ENCODE peak calls at places on chromosomes 2 and 18, in five cellular contexts. R, A, D, Q and I are unnamed samples.

GRCh38 chr2:60483400-60483799 is 70.1 kb downstream of the BCL11A start:
- DNase-seq in R (no peak), A (no peak), D (no peak), Q (no peak), I (no peak)

GRCh38 chr2:42653039-42653438 is 84.6 kb downstream of the MTA3 start:
- DNase-seq in R (no peak), A (no peak), D (no peak), Q (no peak), I (no peak)

GRCh38 chr18:43978174-43978573 is 700.9 kb upstream of the SYT4 start:
- DNase-seq in R (no peak), A (no peak), D (no peak), Q (no peak), I (no peak)

GRCh38 chr18:76428396-76429261 is 66.4 kb downstream of the ZNF516 start:
- DNase-seq in R (no peak), A (no peak), D (no peak), Q (no peak), I (no peak)

GRCh38 chr2:70367722-70368323 is 66.0 kb upstream of the FAM136A start:
- DNase-seq in R (peak), A (no peak), D (no peak), Q (peak), I (no peak)

GRCh38 chr2:196638765-196639164 is 750 bp upstream of the CCDC150 start:
- DNase-seq in R (no peak), A (no peak), D (no peak), Q (no peak), I (no peak)

GRCh38 chr2:135904590-135904989 is 28.3 kb upstream of the MCM6 start:
- DNase-seq in R (no peak), A (no peak), D (no peak), Q (peak), I (no peak)

GRCh38 chr2:156864230-156864629 is 393.3 kb upstream of the GALNT5 start:
- DNase-seq in R (no peak), A (no peak), D (no peak), Q (no peak), I (no peak)

GRCh38 chr18:25230658-25231326 is 121.2 kb downstream of the ZNF521 start:
- DNase-seq in R (peak), A (peak), D (no peak), Q (no peak), I (no peak)

GRCh38 chr2:145764631-145765030 is 1244.7 kb upstream of the ZEB2 start:
- DNase-seq in R (no peak), A (peak), D (no peak), Q (no peak), I (no peak)

GRCh38 chr2:196979976-196980375 is 53.5 kb upstream of the PGAP1 start:
- DNase-seq in R (no peak), A (no peak), D (no peak), Q (no peak), I (no peak)

GRCh38 chr18:31101148-31102019 is 837 bp downstream of the DSC2 start:
- DNase-seq in R (peak), A (no peak), D (peak), Q (peak), I (peak)

GRCh38 chr2:238425979-238426567 is 654 bp upstream of the ASB1 start:
- DNase-seq in R (peak), A (no peak), D (peak), Q (peak), I (peak)

GRCh38 chr2:166627893-166628292 is 133.8 kb upstream of the SCN7A start:
- DNase-seq in R (no peak), A (no peak), D (no peak), Q (no peak), I (peak)

GRCh38 chr2:166625670-166626069 is 131.6 kb upstream of the SCN7A start:
- DNase-seq in R (no peak), A (no peak), D (no peak), Q (no peak), I (no peak)

GRCh38 chr2:166632616-166633015 is 138.6 kb upstream of the SCN7A start:
- DNase-seq in R (no peak), A (peak), D (no peak), Q (no peak), I (no peak)

GRCh38 chr2:166628478-166629136 is 134.6 kb upstream of the SCN7A start:
- DNase-seq in R (no peak), A (no peak), D (no peak), Q (no peak), I (no peak)
- TF ChIP-seq MAX in R (no peak), A (no peak), D (no peak), Q (no peak), I (no peak)

DNA sequence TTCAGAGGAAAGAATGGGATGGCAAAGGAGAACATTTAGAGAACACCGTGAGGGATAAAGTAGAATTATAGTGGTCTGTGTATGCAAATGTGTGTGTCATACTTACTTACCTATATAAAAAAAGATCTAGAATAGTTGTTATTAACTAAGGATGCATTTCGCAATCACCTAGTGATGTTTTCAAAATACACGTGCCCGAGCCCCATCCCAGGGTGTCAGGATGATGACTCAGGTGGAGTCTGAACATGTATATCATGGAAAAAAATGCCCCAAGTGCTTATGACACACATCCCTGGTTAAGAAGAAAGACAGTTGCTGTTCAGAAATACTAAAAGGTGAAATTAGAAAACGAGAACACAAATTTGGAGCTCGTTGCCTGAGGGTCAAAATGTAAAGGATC is 109.0 kb downstream of the CERS6 start:
- DNase-seq in R (peak), A (no peak), D (no peak), Q (no peak), I (no peak)
- TF ChIP-seq MYC in R (no peak), A (no peak), D (no peak), Q (no peak), I (no peak)

GRCh38 chr2:201883970-201884369 is 77.6 kb downstream of the CDK15 start:
- DNase-seq in R (no peak), A (no peak), D (no peak), Q (no peak), I (no peak)
- TF ChIP-seq CTCF in R (no peak), A (no peak), D (no peak), Q (no peak), I (no peak)

DNA sequence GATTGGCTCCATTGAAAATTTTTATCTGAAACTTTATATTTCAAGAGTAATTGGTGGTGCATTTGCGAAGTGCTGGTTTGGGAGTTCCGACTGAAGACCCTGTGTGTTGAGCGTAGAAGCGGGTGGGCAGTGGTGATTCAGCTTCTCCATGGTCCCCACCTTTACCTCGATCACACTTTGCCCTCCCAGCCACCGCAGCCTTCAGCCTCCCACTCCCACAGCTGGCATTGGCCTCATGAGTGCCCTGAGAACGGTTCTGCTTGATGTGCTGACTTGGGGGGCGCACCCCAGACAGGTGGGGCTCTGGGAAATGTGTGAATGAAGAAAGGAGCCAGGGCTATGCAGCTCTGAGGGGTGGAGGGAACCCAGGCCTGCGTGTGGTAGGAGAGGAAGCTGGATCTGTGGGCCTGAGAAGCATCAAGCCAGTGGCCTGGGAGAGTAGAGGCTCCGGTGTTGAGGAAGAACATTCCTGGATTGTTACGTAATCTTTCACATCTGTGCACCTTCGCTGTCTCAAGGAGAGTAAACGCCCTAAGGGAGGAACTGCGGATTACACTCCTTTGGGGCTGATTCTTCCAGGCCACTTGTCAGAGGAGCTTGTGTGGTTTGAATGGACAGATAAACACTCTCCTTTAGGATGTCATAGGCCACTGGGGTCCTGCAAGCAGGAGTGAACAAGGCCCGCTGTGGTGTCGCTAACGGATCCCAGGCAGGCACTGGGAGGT is 83.8 kb downstream of the NPAS2 start:
- DNase-seq in R (peak), A (no peak), D (no peak), Q (no peak), I (no peak)
- TF ChIP-seq MAX in R (peak), A (no peak), D (no peak), Q (no peak), I (no peak)

GRCh38 chr2:72140621-72140960 is 7.1 kb downstream of the CYP26B1 start:
- DNase-seq in R (no peak), A (no peak), D (no peak), Q (no peak), I (no peak)

GRCh38 chr2:72139471-72139870 is 8.2 kb downstream of the CYP26B1 start:
- DNase-seq in R (no peak), A (no peak), D (no peak), Q (no peak), I (no peak)

GRCh38 chr2:72141881-72142742 is 5.5 kb downstream of the CYP26B1 start:
- DNase-seq in R (no peak), A (no peak), D (no peak), Q (no peak), I (no peak)

GRCh38 chr2:72139871-72140620 is 7.6 kb downstream of the CYP26B1 start:
- DNase-seq in R (no peak), A (no peak), D (no peak), Q (no peak), I (no peak)

GRCh38 chr2:72141032-72141645 is 6.5 kb downstream of the CYP26B1 start:
- DNase-seq in R (no peak), A (no peak), D (no peak), Q (no peak), I (no peak)
- TF ChIP-seq MYC in R (no peak), A (no peak), D (no peak), Q (no peak), I (no peak)